ENCODE peak calls at places on chromosomes 3 and 15, in nine cellular contexts. U, B, L, R, P, C, J, Y and Q are unnamed samples.

GRCh38 chr3:21830541-21830940 is 79.5 kb upstream of the ZNF385D start:
- DNase-seq in U (no peak), B (no peak), L (no peak), R (no peak), P (no peak), C (no peak), J (no peak), Y (no peak), Q (no peak)

GRCh38 chr3:149801639-149802038 is 9.3 kb upstream of the ANKUB1 start:
- DNase-seq in U (no peak), B (no peak), L (no peak), R (no peak), P (no peak), C (no peak), J (no peak), Y (no peak), Q (no peak)

GRCh38 chr3:35200056-35200455 is 439.3 kb upstream of the ARPP21 start:
- DNase-seq in U (no peak), B (peak), L (no peak), R (no peak), P (peak), C (no peak), J (no peak), Y (no peak), Q (no peak)

GRCh38 chr3:52367891-52368880 is 52.1 kb downstream of the DNAH1 start:
- DNase-seq in U (peak), B (peak), L (peak), R (no peak), P (no peak), C (no peak), J (no peak), Y (no peak), Q (no peak)

GRCh38 chr15:78206326-78207109 is 27.8 kb downstream of the ACSBG1 start:
- DNase-seq in U (no peak), B (no peak), L (no peak), R (no peak), P (peak), C (no peak), J (no peak), Y (peak), Q (no peak)

GRCh38 chr3:15606434-15606891 is 4.9 kb downstream of the BTD start:
- DNase-seq in U (no peak), B (peak), L (no peak), R (no peak), P (peak), C (no peak), J (no peak), Y (no peak), Q (no peak)

GRCh38 chr3:171354049-171354705 is 106.0 kb downstream of the TNIK start:
- DNase-seq in U (no peak), B (no peak), L (no peak), R (no peak), P (no peak), C (no peak), J (no peak), Y (no peak), Q (no peak)

GRCh38 chr3:46087871-46088270 is 60.6 kb upstream of the XCR1 start:
- DNase-seq in U (no peak), B (no peak), L (peak), R (no peak), P (peak), C (peak), J (no peak), Y (peak), Q (no peak)

GRCh38 chr15:85788796-85789495 is 5.8 kb downstream of the KLHL25 start:
- DNase-seq in U (no peak), B (no peak), L (no peak), R (no peak), P (no peak), C (no peak), J (no peak), Y (no peak), Q (no peak)

GRCh38 chr3:100941046-100941445 is 52.2 kb downstream of the ABI3BP start:
- DNase-seq in U (no peak), B (no peak), L (no peak), R (no peak), P (no peak), C (no peak), J (no peak), Y (no peak), Q (no peak)

GRCh38 chr3:42562047-42562907 is 19.5 kb downstream of the SEC22C start:
- DNase-seq in U (no peak), B (no peak), L (no peak), R (no peak), P (no peak), C (no peak), J (no peak), Y (peak), Q (no peak)

GRCh38 chr3:112984485-112984884 is 6.3 kb upstream of the GTPBP8 start:
- DNase-seq in U (no peak), B (peak), L (no peak), R (peak), P (peak), C (no peak), J (no peak), Y (peak), Q (no peak)

GRCh38 chr15:74320358-74321247 is 46.8 kb downstream of the CYP11A1 start:
- DNase-seq in U (peak), B (peak), L (peak), R (no peak), P (peak), C (no peak), J (no peak), Y (peak), Q (no peak)

GRCh38 chr3:105806361-105806760 is 62.5 kb downstream of the CBLB start:
- DNase-seq in U (no peak), B (peak), L (no peak), R (no peak), P (peak), C (no peak), J (no peak), Y (peak), Q (no peak)

GRCh38 chr3:21405671-21406667 is 345.0 kb downstream of the ZNF385D start:
- DNase-seq in U (no peak), B (no peak), L (no peak), R (no peak), P (no peak), C (no peak), J (no peak), Y (no peak), Q (no peak)

GRCh38 chr15:90300988-90301715 is 35.7 kb downstream of the NGRN start:
- DNase-seq in U (no peak), B (peak), L (peak), R (peak), P (peak), C (peak), J (peak), Y (peak), Q (peak)

GRCh38 chr3:55180936-55181535 is 253.2 kb upstream of the LRTM1 start:
- DNase-seq in U (no peak), B (peak), L (peak), R (no peak), P (peak), C (no peak), J (peak), Y (no peak), Q (no peak)

GRCh38 chr3:172271386-172271976 is 176.8 kb downstream of the GHSR start:
- DNase-seq in U (no peak), B (no peak), L (no peak), R (no peak), P (no peak), C (no peak), J (no peak), Y (no peak), Q (no peak)

GRCh38 chr15:77863491-77864105 is 213.9 kb downstream of the TBC1D2B start:
- DNase-seq in U (no peak), B (no peak), L (no peak), R (no peak), P (no peak), C (no peak), J (no peak), Y (no peak), Q (no peak)

GRCh38 chr3:129121792-129122696 is at the start of gene RAB43:
- DNase-seq in U (peak), B (peak), L (peak), R (peak), P (peak), C (peak), J (peak), Y (peak), Q (peak)

GRCh38 chr15:56052389-56053045 is 59.1 kb upstream of the NEDD4 start:
- DNase-seq in U (no peak), B (peak), L (peak), R (no peak), P (peak), C (no peak), J (peak), Y (peak), Q (no peak)

GRCh38 chr3:176581589-176581988 is 615.7 kb downstream of the TBL1XR1 start:
- DNase-seq in U (no peak), B (no peak), L (no peak), R (no peak), P (no peak), C (no peak), J (no peak), Y (no peak), Q (no peak)